ENCODE peak calls at places on chromosomes 5 and 9, in eight cellular contexts. B is A549; G is adipocyte; J is stimulated activated CD4-positive, alpha-beta T cell treated with anti-CD3 and anti-CD28 coated beads, Interleukin-2, amount 100 ng/mL, for 24 hours; K is activated effector memory CD4-positive, alpha-beta T cell treated with anti-CD3 and anti-CD28 coated beads, Interleukin-2, amount 50 U/mL, for 16 hours; O is mucosa of descending colon; E is pulmonary artery endothelial cell; I is heart left ventricle. D is an unnamed sample.

GRCh38 chr5:53239301-53239990 is 129.9 kb upstream of the MOCS2 start:
- DNase-seq in B (no peak), G (no peak), J (no peak), K (no peak), O (no peak), E (no peak), I (no peak), D (no peak)

GRCh38 chr5:509632-510185 is 14.5 kb downstream of the SLC9A3 start:
- DNase-seq in B (no peak), G (no peak), J (no peak), K (no peak), O (no peak), E (no peak), I (no peak), D (no peak)

GRCh38 chr9:16289639-16290038 is 580.8 kb downstream of the BNC2 start:
- DNase-seq in B (no peak), G (peak), J (no peak), K (no peak), O (no peak), E (no peak), I (no peak), D (no peak)

GRCh38 chr9:111970827-111971226 is 74.2 kb downstream of the UGCG start:
- DNase-seq in B (no peak), G (no peak), J (no peak), K (no peak), O (no peak), E (no peak), I (no peak), D (no peak)

GRCh38 chr5:179805529-179806249 is 977 bp downstream of the MGAT4B start:
- DNase-seq in B (peak), G (peak), J (peak), K (no peak), O (peak), E (no peak), I (no peak), D (no peak)

GRCh38 chr9:5857928-5858327 is 25.0 kb upstream of the ERMP1 start:
- DNase-seq in B (no peak), G (no peak), J (no peak), K (no peak), O (no peak), E (no peak), I (no peak), D (no peak)

GRCh38 chr5:132003982-132004381 is 7.5 kb downstream of the ACSL6 start:
- DNase-seq in B (no peak), G (no peak), J (no peak), K (no peak), O (no peak), E (no peak), I (no peak), D (no peak)

GRCh38 chr5:36607114-36607561 is 732 bp downstream of the SLC1A3 start:
- DNase-seq in B (peak), G (peak), J (no peak), K (no peak), O (no peak), E (no peak), I (peak), D (no peak)

GRCh38 chr5:145324101-145324500 is 511.0 kb downstream of the PRELID2 start:
- DNase-seq in B (no peak), G (peak), J (no peak), K (no peak), O (no peak), E (no peak), I (no peak), D (no peak)

GRCh38 chr9:125544474-125544873 is 162.5 kb downstream of the MAPKAP1 start:
- DNase-seq in B (no peak), G (no peak), J (no peak), K (no peak), O (no peak), E (no peak), I (no peak), D (no peak)

GRCh38 chr5:172458956-172459355 is 4.6 kb upstream of the SH3PXD2B start:
- DNase-seq in B (no peak), G (no peak), J (no peak), K (no peak), O (no peak), E (no peak), I (no peak), D (no peak)

GRCh38 chr9:124179196-124180071 is 78.3 kb upstream of the NEK6 start:
- DNase-seq in B (no peak), G (no peak), J (no peak), K (no peak), O (no peak), E (no peak), I (no peak), D (no peak)

GRCh38 chr5:83744851-83745250 is 24.2 kb upstream of the HAPLN1 start:
- DNase-seq in B (no peak), G (peak), J (no peak), K (no peak), O (no peak), E (no peak), I (no peak), D (no peak)

GRCh38 chr9:121607434-121608248 is 43.8 kb upstream of the DAB2IP start:
- DNase-seq in B (peak), G (peak), J (no peak), K (no peak), O (no peak), E (no peak), I (peak), D (no peak)

GRCh38 chr9:76996700-76997099 is 22.8 kb upstream of the FOXB2 start:
- DNase-seq in B (peak), G (peak), J (no peak), K (no peak), O (peak), E (no peak), I (no peak), D (no peak)

GRCh38 chr5:157743163-157744054 is at the start of gene LSM11:
- DNase-seq in B (peak), G (peak), J (peak), K (peak), O (peak), E (no peak), I (peak), D (peak)

GRCh38 chr9:20997503-20998076 is 33.9 kb downstream of the HACD4 start:
- DNase-seq in B (no peak), G (no peak), J (no peak), K (no peak), O (no peak), E (no peak), I (no peak), D (no peak)

GRCh38 chr9:106916491-106917235 is 53.7 kb downstream of the ZNF462 start:
- DNase-seq in B (peak), G (peak), J (no peak), K (no peak), O (peak), E (peak), I (no peak), D (no peak)

GRCh38 chr5:109049565-109049964 is 301.9 kb downstream of the FER start:
- DNase-seq in B (no peak), G (no peak), J (no peak), K (no peak), O (no peak), E (no peak), I (no peak), D (no peak)

GRCh38 chr5:134059758-134060495 is 54.6 kb upstream of the TCF7 start:
- DNase-seq in B (no peak), G (no peak), J (no peak), K (peak), O (no peak), E (no peak), I (no peak), D (no peak)

GRCh38 chr5:110413856-110414255 is 312.6 kb downstream of the TMEM232 start:
- DNase-seq in B (no peak), G (peak), J (no peak), K (no peak), O (no peak), E (no peak), I (no peak), D (no peak)